ENCODE peak calls at places on chromosomes 3 and 15, in eight cellular contexts. A is suprapubic skin, X is neural progenitor cell, W is heart right ventricle, F is dorsolateral prefrontal cortex, J is spleen, E is endodermal cell, T is OCI-LY7. O is an unnamed sample.

GRCh38 chr15:60414016-60414682 is 16.4 kb upstream of the ANXA2 start:
- DNase-seq in X (no peak), E (no peak), F (no peak), A (no peak), J (no peak), W (no peak), T (no peak), O (no peak)

GRCh38 chr3:39125837-39126500 is 18.5 kb downstream of the TTC21A start:
- DNase-seq in T (no peak), F (no peak), E (no peak), J (peak), A (no peak), W (no peak), X (no peak), O (no peak)

GRCh38 chr3:74469713-74470112 is 144.7 kb downstream of the CNTN3 start:
- DNase-seq in J (no peak), A (no peak), T (no peak), E (no peak), F (no peak), X (no peak), W (no peak), O (no peak)

GRCh38 chr15:62578960-62579359 is 413.9 kb upstream of the C2CD4B start:
- DNase-seq in A (no peak), W (no peak), X (no peak), E (no peak), J (no peak), T (peak), F (no peak), O (no peak)

GRCh38 chr3:171741377-171741776 is 68.9 kb downstream of the PLD1 start:
- DNase-seq in X (no peak), A (no peak), T (no peak), E (no peak), F (no peak), J (no peak), W (no peak), O (no peak)

GRCh38 chr15:52112203-52112750 is 298 bp downstream of the BCL2L10 start:
- DNase-seq in X (no peak), A (no peak), T (no peak), E (peak), F (no peak), J (peak), W (no peak), O (no peak)

GRCh38 chr15:88450125-88450798 is 16.9 kb downstream of the MRPL46 start:
- DNase-seq in W (peak), E (peak), T (peak), X (peak), A (no peak), J (peak), F (peak), O (no peak)

GRCh38 chr3:8328971-8329370 is 172.7 kb upstream of the LMCD1 start:
- DNase-seq in E (no peak), A (no peak), T (no peak), F (no peak), J (no peak), X (no peak), W (no peak), O (no peak)

GRCh38 chr15:62773369-62774165 is 269.0 kb upstream of the TPM1 start:
- DNase-seq in J (no peak), W (no peak), A (no peak), T (no peak), F (no peak), X (no peak), E (no peak), O (no peak)

GRCh38 chr3:182083112-182083511 is 371.4 kb downstream of the SOX2 start:
- DNase-seq in X (no peak), W (no peak), T (no peak), F (no peak), A (no peak), E (no peak), J (no peak), O (no peak)

GRCh38 chr3:71503525-71504249 is 79.8 kb downstream of the FOXP1 start:
- DNase-seq in E (no peak), J (no peak), W (no peak), A (no peak), X (no peak), F (no peak), T (no peak), O (no peak)

GRCh38 chr15:73596214-73596613 is 37.0 kb downstream of the NPTN start:
- DNase-seq in W (no peak), T (no peak), E (no peak), A (no peak), F (no peak), X (no peak), J (no peak), O (no peak)

GRCh38 chr15:31261266-31262142 is 65.1 kb upstream of the KLF13 start:
- DNase-seq in F (no peak), X (no peak), A (peak), J (peak), E (peak), T (no peak), W (no peak), O (peak)

GRCh38 chr3:39601241-39601640 is 133.8 kb downstream of the MOBP start:
- DNase-seq in J (no peak), W (no peak), T (no peak), E (no peak), X (no peak), F (no peak), A (no peak), O (no peak)

GRCh38 chr3:181289306-181289705 is 299.8 kb upstream of the DNAJC19 start:
- DNase-seq in J (no peak), A (no peak), T (no peak), E (no peak), F (no peak), X (no peak), W (no peak), O (no peak)

GRCh38 chr3:49757197-49757596 is 29.1 kb downstream of the IP6K1 start:
- DNase-seq in A (no peak), F (no peak), X (no peak), T (no peak), J (no peak), W (no peak), E (peak), O (no peak)

GRCh38 chr3:30188713-30189112 is 417.7 kb upstream of the TGFBR2 start:
- DNase-seq in T (no peak), F (no peak), E (no peak), X (no peak), W (peak), J (no peak), A (no peak), O (no peak)

GRCh38 chr3:135991621-135992020 is 26.1 kb downstream of the PPP2R3A start:
- DNase-seq in W (no peak), X (no peak), J (no peak), A (no peak), F (no peak), E (no peak), T (no peak), O (no peak)

GRCh38 chr15:36970522-36970921 is 129.8 kb downstream of the MEIS2 start:
- DNase-seq in X (no peak), T (no peak), F (no peak), A (no peak), E (no peak), J (no peak), W (no peak), O (no peak)

GRCh38 chr15:56598991-56599390 is 134.1 kb upstream of the MNS1 start:
- DNase-seq in A (no peak), X (no peak), E (no peak), J (no peak), W (no peak), F (no peak), T (no peak), O (no peak)

GRCh38 chr3:20054549-20054987 is 14.3 kb downstream of the KAT2B start:
- DNase-seq in J (peak), X (no peak), T (peak), F (no peak), E (no peak), A (peak), W (peak), O (no peak)

GRCh38 chr3:123396171-123397049 is 52.5 kb downstream of the ADCY5 start:
- DNase-seq in F (no peak), E (no peak), J (peak), T (no peak), A (no peak), X (no peak), W (no peak), O (no peak)

GRCh38 chr3:19232566-19232965 is 84.3 kb downstream of the KCNH8 start:
- DNase-seq in W (no peak), F (no peak), A (no peak), T (no peak), E (no peak), X (no peak), J (no peak), O (no peak)

GRCh38 chr15:90863987-90864386 is 4.4 kb upstream of the FURIN start:
- DNase-seq in F (no peak), E (no peak), J (no peak), A (no peak), T (no peak), W (no peak), X (no peak), O (no peak)

GRCh38 chr3:105842943-105843342 is 25.9 kb downstream of the CBLB start:
- DNase-seq in J (no peak), W (no peak), X (no peak), A (no peak), F (no peak), T (no peak), E (no peak), O (no peak)

GRCh38 chr3:8436667-8437287 is 64.8 kb upstream of the LMCD1 start:
- DNase-seq in A (no peak), F (no peak), E (no peak), T (no peak), W (no peak), X (no peak), J (no peak), O (no peak)

GRCh38 chr3:169966951-169967915 is 626 bp downstream of the SEC62 start:
- DNase-seq in A (peak), J (no peak), T (peak), F (peak), E (no peak), W (peak), X (peak), O (no peak)

GRCh38 chr3:98971183-98971681 is 69.7 kb upstream of the DCBLD2 start:
- DNase-seq in J (no peak), F (no peak), W (no peak), X (no peak), E (no peak), A (no peak), T (no peak), O (no peak)

GRCh38 chr15:72866086-72866646 is 82.6 kb upstream of the ADPGK start:
- DNase-seq in F (no peak), J (no peak), T (no peak), E (no peak), X (no peak), A (no peak), W (no peak), O (no peak)

GRCh38 chr3:52851348-52851747 is 16.5 kb upstream of the MUSTN1 start:
- DNase-seq in W (no peak), A (no peak), J (peak), F (peak), T (peak), X (peak), E (peak), O (no peak)

GRCh38 chr3:194465920-194466570 is 20.8 kb downstream of the ATP13A3 start:
- DNase-seq in T (no peak), J (no peak), A (no peak), F (no peak), E (no peak), W (no peak), X (no peak), O (no peak)

GRCh38 chr3:137770821-137771399 is 6.8 kb downstream of the SOX14 start:
- DNase-seq in J (peak), T (no peak), A (no peak), F (no peak), W (no peak), X (peak), E (peak), O (no peak)

GRCh38 chr15:55250392-55250791 is 39.2 kb downstream of the RAB27A start:
- DNase-seq in X (no peak), E (no peak), T (no peak), F (no peak), W (no peak), A (no peak), J (no peak), O (no peak)

GRCh38 chr3:190345027-190345821 is 23.0 kb upstream of the CLDN1 start:
- DNase-seq in E (no peak), T (no peak), F (no peak), X (peak), A (no peak), J (no peak), W (peak), O (no peak)

GRCh38 chr15:100928632-100929280 is 9.6 kb downstream of the LRRK1 start:
- DNase-seq in W (no peak), X (peak), E (no peak), T (peak), J (no peak), A (no peak), F (no peak), O (no peak)

GRCh38 chr3:186096295-186096694 is 12.6 kb downstream of the ETV5 start:
- DNase-seq in T (no peak), A (no peak), X (peak), E (no peak), W (no peak), F (no peak), J (no peak), O (no peak)
- H3K27ac ChIP-seq in T (no peak), A (peak), X (no peak), E (peak), W (no peak), F (peak), J (no peak), O (peak)

DNA sequence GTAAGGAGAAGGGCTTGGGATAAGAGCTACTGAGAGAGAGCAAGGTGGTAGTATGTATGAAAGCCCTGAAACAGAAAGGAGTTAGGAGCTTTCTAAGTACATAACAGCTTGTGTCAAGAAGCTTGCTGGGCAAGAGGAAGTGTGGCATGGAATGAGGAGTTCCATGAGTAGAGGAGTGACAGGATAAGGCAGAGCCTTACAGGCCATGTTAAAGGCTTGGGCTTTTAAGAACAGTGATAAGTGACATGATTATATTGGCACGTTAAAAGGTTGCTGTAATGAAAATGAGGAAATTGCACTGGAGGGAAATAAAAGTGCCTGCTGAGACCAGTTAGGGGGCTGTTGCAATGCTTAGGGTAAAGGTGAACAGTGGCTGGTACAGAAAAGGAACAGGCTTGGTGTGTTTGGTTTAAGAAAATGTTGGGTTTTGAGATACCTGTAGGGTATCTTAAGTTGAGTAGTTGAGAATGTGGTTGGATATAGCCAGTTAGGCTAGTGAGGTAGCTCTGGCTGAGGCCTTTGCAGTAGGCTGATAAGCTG is 49.0 kb downstream of the MEF2A start:
- DNase-seq in F (no peak), E (no peak), J (no peak), W (no peak), A (no peak), X (no peak), T (no peak), O (no peak)
- H3K4me3 ChIP-seq in F (no peak), E (no peak), J (no peak), W (no peak), A (no peak), X (no peak), T (no peak), O (no peak)

GRCh38 chr3:66036586-66037061 is 2.1 kb downstream of the MAGI1 start:
- DNase-seq in E (peak), X (peak), J (no peak), F (no peak), W (peak), A (no peak), T (no peak), O (no peak)
- H3K27ac ChIP-seq in E (no peak), X (no peak), J (no peak), F (peak), W (peak), A (no peak), T (no peak), O (peak)

DNA sequence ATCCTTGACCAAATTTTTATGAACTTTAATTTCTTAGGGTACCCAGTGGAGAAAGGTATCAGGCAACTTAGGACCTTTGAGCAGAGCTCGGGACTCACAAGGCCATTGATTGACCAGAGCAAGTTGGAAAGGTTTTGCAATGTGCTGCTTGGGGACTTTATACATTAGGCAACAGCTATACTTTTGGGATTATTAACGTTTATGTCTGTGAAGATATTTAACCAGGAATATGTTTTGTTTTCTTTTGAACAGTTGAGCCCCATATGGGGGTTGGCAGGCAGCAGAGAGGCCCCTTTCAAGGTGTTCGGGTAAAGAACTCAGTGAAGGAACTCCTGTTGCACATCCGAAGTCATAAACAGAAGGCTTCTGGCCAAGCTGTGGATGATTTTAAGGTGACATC is 2.5 kb downstream of the NFKBIZ start:
- DNase-seq in F (no peak), T (no peak), E (no peak), J (no peak), X (no peak), A (no peak), W (no peak), O (no peak)
- H3K4me3 ChIP-seq in F (peak), T (peak), E (peak), J (peak), X (peak), A (peak), W (peak), O (peak)

GRCh38 chr3:57451150-57451846 is 92.8 kb downstream of the DNAH12 start:
- DNase-seq in J (no peak), T (no peak), F (no peak), E (no peak), A (no peak), X (no peak), W (no peak), O (no peak)
- H3K27ac ChIP-seq in J (no peak), T (no peak), F (no peak), E (no peak), A (no peak), X (no peak), W (no peak), O (no peak)

DNA sequence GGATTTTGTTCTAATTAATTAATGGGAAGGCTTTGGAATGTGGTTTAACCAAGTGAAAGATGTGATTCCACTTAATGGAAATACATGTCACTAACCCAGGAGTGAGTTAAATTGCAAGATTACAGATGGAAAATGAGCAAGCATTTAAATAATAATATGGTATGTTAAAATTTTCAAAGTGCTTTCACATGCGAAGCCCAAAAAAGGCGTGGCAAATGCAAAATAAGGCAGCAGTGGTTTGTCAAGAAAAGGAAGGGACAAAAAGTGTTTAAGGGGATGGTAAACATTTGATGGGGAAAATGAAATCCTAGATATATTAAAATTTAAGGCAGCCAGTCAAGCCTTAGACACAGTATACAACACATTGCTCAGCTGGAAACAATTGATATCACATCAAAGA is 2.9 kb downstream of the TICRR start:
- DNase-seq in X (no peak), F (no peak), A (no peak), J (no peak), T (no peak), W (no peak), E (no peak), O (no peak)
- H3K4me3 ChIP-seq in X (peak), F (no peak), A (no peak), J (no peak), T (peak), W (no peak), E (peak), O (no peak)

GRCh38 chr3:48599077-48599501 is 4.0 kb upstream of the COL7A1 start:
- DNase-seq in A (peak), W (no peak), E (no peak), X (no peak), J (no peak), T (no peak), F (no peak), O (no peak)
- H3K27ac ChIP-seq in A (peak), W (peak), E (no peak), X (no peak), J (no peak), T (no peak), F (peak), O (peak)

GRCh38 chr3:168152149-168152548 is 56.4 kb upstream of the GOLIM4 start:
- DNase-seq in F (no peak), J (no peak), W (no peak), X (no peak), A (no peak), E (no peak), T (no peak), O (no peak)
- H3K4me3 ChIP-seq in F (no peak), J (no peak), W (no peak), X (no peak), A (no peak), E (no peak), T (no peak), O (no peak)

O was measured in coronary artery.